ENCODE peak calls at places on chromosomes 4 and X, in four cellular contexts. K is heart right ventricle, O is A549, P is endodermal cell. T is an unnamed sample.

GRCh38 chr4:168514249-168514852 is 17.5 kb downstream of the PALLD start:
- DNase-seq in O (no peak), K (no peak), P (no peak), T (no peak)

GRCh38 chrX:13131511-13132137 is 87.2 kb upstream of the FAM9C start:
- DNase-seq in P (no peak), K (no peak), O (no peak), T (no peak)

GRCh38 chrX:70174754-70175153 is 2.5 kb upstream of the DGAT2L6 start:
- DNase-seq in P (no peak), O (no peak), K (no peak), T (no peak)

GRCh38 chrX:130637591-130637990 is 235.8 kb downstream of the RBMX2 start:
- DNase-seq in O (no peak), K (no peak), P (no peak), T (no peak)

GRCh38 chrX:586351-586750 is 44.2 kb upstream of the SHOX start:
- DNase-seq in P (no peak), K (no peak), O (no peak), T (no peak)

GRCh38 chr4:124973716-124974115 is 261.2 kb upstream of the ANKRD50 start:
- DNase-seq in P (no peak), O (no peak), K (no peak), T (no peak)

GRCh38 chr4:158710814-158711213 is 12.4 kb downstream of the PPID start:
- DNase-seq in O (no peak), K (no peak), P (no peak), T (no peak)

GRCh38 chr4:141391771-141392170 is 171.1 kb downstream of the ZNF330 start:
- DNase-seq in K (no peak), O (no peak), P (no peak), T (no peak)

GRCh38 chr4:52051213-52051614 is at the start of gene SPATA18:
- DNase-seq in P (no peak), K (peak), O (peak), T (peak)

GRCh38 chr4:87073187-87073569 is 138.4 kb downstream of the AFF1 start:
- DNase-seq in O (no peak), K (no peak), P (no peak), T (no peak)

GRCh38 chr4:2534904-2535385 is 1.5 kb upstream of the FAM193A start:
- DNase-seq in P (no peak), K (no peak), O (no peak), T (no peak)
- H3K27ac ChIP-seq in P (peak), K (peak), O (peak), T (peak)

GRCh38 chrX:35244796-35245508 is 302.4 kb downstream of the FAM47B start:
- DNase-seq in O (no peak), K (no peak), P (no peak), T (no peak)
- H3K27ac ChIP-seq in O (no peak), K (no peak), P (no peak), T (no peak)

GRCh38 chrX:110415440-110416167 is 57.0 kb downstream of the RTL9 start:
- DNase-seq in O (no peak), P (no peak), K (no peak), T (no peak)
- H3K27ac ChIP-seq in O (peak), P (no peak), K (no peak), T (no peak)

DNA sequence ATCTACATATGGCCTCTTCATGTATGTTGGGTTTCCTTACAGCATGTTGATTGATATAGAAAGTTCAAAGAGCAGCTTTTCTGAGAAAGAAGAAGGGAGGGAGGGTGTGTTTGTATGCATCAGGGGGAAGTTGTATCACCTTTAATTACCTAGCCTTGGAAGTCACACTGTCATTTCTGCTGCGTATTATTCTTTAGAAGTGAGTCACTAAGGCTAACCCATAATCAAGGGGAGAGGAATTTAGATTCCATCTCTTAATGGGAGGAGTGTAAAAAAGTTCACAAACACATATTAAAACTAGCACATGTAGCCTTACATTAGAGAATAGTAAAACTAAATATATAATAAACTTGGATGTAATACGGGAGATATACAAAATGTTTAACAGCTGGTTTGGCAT is 86.5 kb upstream of the CBLL2 start:
- DNase-seq in O (no peak), P (no peak), K (no peak), T (no peak)
- H3K27ac ChIP-seq in O (no peak), P (no peak), K (no peak), T (no peak)

GRCh38 chrX:106927023-106927422 is 6.8 kb downstream of the CLDN2 start:
- DNase-seq in P (no peak), O (no peak), K (no peak), T (no peak)
- H3K27ac ChIP-seq in P (no peak), O (peak), K (no peak), T (no peak)